ENCODE peak calls at places on chromosomes 6 and 20, in seven cellular contexts. One of them, this sample, is unnamed.

GRCh38 chr6:11427091-11427739 is 110.3 kb upstream of the TMEM170B start:
- DNase-seq in kidney: no peak
- DNase-seq in brain microvascular endothelial cell: no peak
- DNase-seq in AG04450: no peak
- DNase-seq in heart left ventricle: no peak
- DNase-seq in dorsolateral prefrontal cortex: no peak
- DNase-seq in GM12865: no peak
- DNase-seq in this sample: no peak

GRCh38 chr20:7851031-7851490 is 89.2 kb downstream of the HAO1 start:
- DNase-seq in kidney: no peak
- DNase-seq in brain microvascular endothelial cell: no peak
- DNase-seq in AG04450: no peak
- DNase-seq in heart left ventricle: no peak
- DNase-seq in dorsolateral prefrontal cortex: no peak
- DNase-seq in GM12865: no peak
- DNase-seq in this sample: peak

GRCh38 chr20:33583154-33583553 is 79.0 kb upstream of the C20orf144 start:
- DNase-seq in kidney: no peak
- DNase-seq in brain microvascular endothelial cell: no peak
- DNase-seq in AG04450: no peak
- DNase-seq in heart left ventricle: no peak
- DNase-seq in dorsolateral prefrontal cortex: no peak
- DNase-seq in GM12865: no peak
- DNase-seq in this sample: no peak

GRCh38 chr20:10111144-10111771 is 76.5 kb downstream of the ANKEF1 start:
- DNase-seq in kidney: no peak
- DNase-seq in brain microvascular endothelial cell: no peak
- DNase-seq in AG04450: no peak
- DNase-seq in heart left ventricle: no peak
- DNase-seq in dorsolateral prefrontal cortex: no peak
- DNase-seq in GM12865: no peak
- DNase-seq in this sample: no peak

GRCh38 chr6:1494671-1495070 is 105.3 kb downstream of the FOXF2 start:
- DNase-seq in kidney: no peak
- DNase-seq in brain microvascular endothelial cell: no peak
- DNase-seq in AG04450: no peak
- DNase-seq in heart left ventricle: no peak
- DNase-seq in dorsolateral prefrontal cortex: no peak
- DNase-seq in GM12865: no peak
- DNase-seq in this sample: no peak

GRCh38 chr6:132198896-132199295 is 202.4 kb downstream of the MOXD1 start:
- DNase-seq in kidney: no peak
- DNase-seq in brain microvascular endothelial cell: peak
- DNase-seq in AG04450: peak
- DNase-seq in heart left ventricle: no peak
- DNase-seq in dorsolateral prefrontal cortex: no peak
- DNase-seq in GM12865: no peak
- DNase-seq in this sample: no peak

GRCh38 chr6:31575335-31575901 is at the start of gene TNF:
- DNase-seq in kidney: no peak
- DNase-seq in brain microvascular endothelial cell: no peak
- DNase-seq in AG04450: no peak
- DNase-seq in heart left ventricle: peak
- DNase-seq in dorsolateral prefrontal cortex: no peak
- DNase-seq in GM12865: peak
- DNase-seq in this sample: no peak

GRCh38 chr6:136076496-136076895 is 173.6 kb downstream of the MTFR2 start:
- DNase-seq in kidney: no peak
- DNase-seq in brain microvascular endothelial cell: no peak
- DNase-seq in AG04450: no peak
- DNase-seq in heart left ventricle: no peak
- DNase-seq in dorsolateral prefrontal cortex: no peak
- DNase-seq in GM12865: no peak
- DNase-seq in this sample: no peak

GRCh38 chr20:46808565-46808964 is 86.1 kb upstream of the EYA2 start:
- DNase-seq in kidney: no peak
- DNase-seq in brain microvascular endothelial cell: no peak
- DNase-seq in AG04450: no peak
- DNase-seq in heart left ventricle: no peak
- DNase-seq in dorsolateral prefrontal cortex: no peak
- DNase-seq in GM12865: no peak
- DNase-seq in this sample: no peak

GRCh38 chr6:64732888-64733287 is 974.1 kb downstream of the EYS start:
- DNase-seq in kidney: no peak
- DNase-seq in brain microvascular endothelial cell: no peak
- DNase-seq in AG04450: no peak
- DNase-seq in heart left ventricle: no peak
- DNase-seq in dorsolateral prefrontal cortex: no peak
- DNase-seq in GM12865: no peak
- DNase-seq in this sample: no peak

GRCh38 chr20:761418-762381 is 6.6 kb downstream of the SLC52A3 start:
- DNase-seq in kidney: no peak
- DNase-seq in brain microvascular endothelial cell: no peak
- DNase-seq in AG04450: no peak
- DNase-seq in heart left ventricle: no peak
- DNase-seq in dorsolateral prefrontal cortex: no peak
- DNase-seq in GM12865: no peak
- DNase-seq in this sample: no peak

GRCh38 chr6:44270526-44271405 is 516 bp downstream of the TMEM151B start:
- DNase-seq in kidney: no peak
- DNase-seq in brain microvascular endothelial cell: no peak
- DNase-seq in AG04450: no peak
- DNase-seq in heart left ventricle: no peak
- DNase-seq in dorsolateral prefrontal cortex: peak
- DNase-seq in GM12865: no peak
- DNase-seq in this sample: no peak

GRCh38 chr6:105835373-105835772 is 250.8 kb upstream of the PRDM1 start:
- DNase-seq in kidney: no peak
- DNase-seq in brain microvascular endothelial cell: peak
- DNase-seq in AG04450: no peak
- DNase-seq in heart left ventricle: no peak
- DNase-seq in dorsolateral prefrontal cortex: no peak
- DNase-seq in GM12865: peak
- DNase-seq in this sample: no peak

GRCh38 chr6:93992976-93993375 is 573.6 kb upstream of the EPHA7 start:
- DNase-seq in kidney: no peak
- DNase-seq in brain microvascular endothelial cell: peak
- DNase-seq in AG04450: no peak
- DNase-seq in heart left ventricle: no peak
- DNase-seq in dorsolateral prefrontal cortex: no peak
- DNase-seq in GM12865: no peak
- DNase-seq in this sample: no peak

GRCh38 chr6:111971866-111972532 is 81.9 kb upstream of the CCN6 start:
- DNase-seq in kidney: no peak
- DNase-seq in brain microvascular endothelial cell: no peak
- DNase-seq in AG04450: no peak
- DNase-seq in heart left ventricle: no peak
- DNase-seq in dorsolateral prefrontal cortex: no peak
- DNase-seq in GM12865: peak
- DNase-seq in this sample: no peak

DNA sequence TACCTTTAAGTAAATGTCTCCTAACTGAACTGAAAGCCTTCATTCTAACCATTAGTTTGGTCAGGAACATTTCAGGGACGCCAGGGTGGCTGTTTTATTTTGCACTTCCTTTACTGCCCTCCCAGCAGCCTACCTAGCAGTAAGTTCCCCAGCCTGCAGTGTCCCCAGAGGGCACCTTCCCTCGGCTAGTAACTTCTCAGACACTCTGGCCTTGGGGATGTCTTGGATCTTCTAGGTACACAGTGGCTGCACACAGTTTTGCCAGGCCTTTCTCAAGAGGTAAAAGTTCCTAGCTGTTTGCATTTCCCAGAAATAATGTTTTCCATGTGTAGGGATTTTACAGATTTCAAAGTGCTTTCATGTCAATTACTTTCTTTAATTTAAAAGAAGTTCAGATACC is 378 bp upstream of the LAMA2 start:
- DNase-seq in kidney: no peak
- DNase-seq in brain microvascular endothelial cell: no peak
- DNase-seq in AG04450: no peak
- DNase-seq in heart left ventricle: no peak
- DNase-seq in dorsolateral prefrontal cortex: no peak
- DNase-seq in GM12865: no peak
- DNase-seq in this sample: no peak
- H3K4me3 ChIP-seq in kidney: no peak
- H3K4me3 ChIP-seq in brain microvascular endothelial cell: peak
- H3K4me3 ChIP-seq in AG04450: peak
- H3K4me3 ChIP-seq in heart left ventricle: peak
- H3K4me3 ChIP-seq in dorsolateral prefrontal cortex: peak
- H3K4me3 ChIP-seq in GM12865: no peak
- H3K4me3 ChIP-seq in this sample: peak

GRCh38 chr6:28863607-28864320 is 60.0 kb downstream of the TRIM27 start:
- DNase-seq in kidney: peak
- DNase-seq in brain microvascular endothelial cell: peak
- DNase-seq in AG04450: peak
- DNase-seq in heart left ventricle: peak
- DNase-seq in dorsolateral prefrontal cortex: peak
- DNase-seq in GM12865: peak
- DNase-seq in this sample: no peak
- TF ChIP-seq CTCF in kidney: no peak
- TF ChIP-seq CTCF in brain microvascular endothelial cell: no peak
- TF ChIP-seq CTCF in AG04450: no peak
- TF ChIP-seq CTCF in heart left ventricle: no peak
- TF ChIP-seq CTCF in dorsolateral prefrontal cortex: peak
- TF ChIP-seq CTCF in GM12865: no peak
- TF ChIP-seq CTCF in this sample: no peak

GRCh38 chr6:21200056-21200870 is 393.3 kb upstream of the SOX4 start:
- DNase-seq in kidney: no peak
- DNase-seq in brain microvascular endothelial cell: no peak
- DNase-seq in AG04450: no peak
- DNase-seq in heart left ventricle: no peak
- DNase-seq in dorsolateral prefrontal cortex: no peak
- DNase-seq in GM12865: peak
- DNase-seq in this sample: no peak

GRCh38 chr6:21199246-21199645 is 394.3 kb upstream of the SOX4 start:
- DNase-seq in kidney: no peak
- DNase-seq in brain microvascular endothelial cell: no peak
- DNase-seq in AG04450: no peak
- DNase-seq in heart left ventricle: no peak
- DNase-seq in dorsolateral prefrontal cortex: no peak
- DNase-seq in GM12865: no peak
- DNase-seq in this sample: no peak

GRCh38 chr6:21198032-21198640 is 395.4 kb upstream of the SOX4 start:
- DNase-seq in kidney: no peak
- DNase-seq in brain microvascular endothelial cell: no peak
- DNase-seq in AG04450: no peak
- DNase-seq in heart left ventricle: no peak
- DNase-seq in dorsolateral prefrontal cortex: no peak
- DNase-seq in GM12865: peak
- DNase-seq in this sample: no peak

GRCh38 chr6:21201673-21202430 is 391.7 kb upstream of the SOX4 start:
- DNase-seq in kidney: no peak
- DNase-seq in brain microvascular endothelial cell: no peak
- DNase-seq in AG04450: no peak
- DNase-seq in heart left ventricle: no peak
- DNase-seq in dorsolateral prefrontal cortex: no peak
- DNase-seq in GM12865: no peak
- DNase-seq in this sample: no peak

DNA sequence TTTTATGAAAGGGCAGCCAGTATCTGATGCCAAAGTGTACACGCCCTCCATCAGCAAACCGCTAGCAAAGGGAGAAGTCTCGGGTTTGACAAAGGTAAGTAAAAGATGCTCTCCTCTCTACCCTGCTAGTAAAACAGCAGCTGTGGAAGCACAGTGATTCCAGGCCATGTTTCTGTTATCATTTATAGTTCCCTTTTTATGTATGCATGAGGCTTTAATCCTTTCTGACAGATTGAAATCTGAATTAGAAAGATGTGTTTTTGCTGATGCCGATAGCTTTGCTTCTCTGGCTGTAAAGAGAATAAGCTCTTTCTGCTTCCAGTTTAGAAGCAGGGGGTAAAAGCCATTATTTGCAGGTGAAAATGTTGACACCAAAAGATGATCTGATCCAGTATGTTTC is 392.4 kb upstream of the SOX4 start:
- DNase-seq in kidney: no peak
- DNase-seq in brain microvascular endothelial cell: no peak
- DNase-seq in AG04450: no peak
- DNase-seq in heart left ventricle: no peak
- DNase-seq in dorsolateral prefrontal cortex: no peak
- DNase-seq in GM12865: no peak
- DNase-seq in this sample: no peak
- H3K4me3 ChIP-seq in kidney: no peak
- H3K4me3 ChIP-seq in brain microvascular endothelial cell: no peak
- H3K4me3 ChIP-seq in AG04450: no peak
- H3K4me3 ChIP-seq in heart left ventricle: no peak
- H3K4me3 ChIP-seq in dorsolateral prefrontal cortex: no peak
- H3K4me3 ChIP-seq in GM12865: no peak
- H3K4me3 ChIP-seq in this sample: no peak

DNA sequence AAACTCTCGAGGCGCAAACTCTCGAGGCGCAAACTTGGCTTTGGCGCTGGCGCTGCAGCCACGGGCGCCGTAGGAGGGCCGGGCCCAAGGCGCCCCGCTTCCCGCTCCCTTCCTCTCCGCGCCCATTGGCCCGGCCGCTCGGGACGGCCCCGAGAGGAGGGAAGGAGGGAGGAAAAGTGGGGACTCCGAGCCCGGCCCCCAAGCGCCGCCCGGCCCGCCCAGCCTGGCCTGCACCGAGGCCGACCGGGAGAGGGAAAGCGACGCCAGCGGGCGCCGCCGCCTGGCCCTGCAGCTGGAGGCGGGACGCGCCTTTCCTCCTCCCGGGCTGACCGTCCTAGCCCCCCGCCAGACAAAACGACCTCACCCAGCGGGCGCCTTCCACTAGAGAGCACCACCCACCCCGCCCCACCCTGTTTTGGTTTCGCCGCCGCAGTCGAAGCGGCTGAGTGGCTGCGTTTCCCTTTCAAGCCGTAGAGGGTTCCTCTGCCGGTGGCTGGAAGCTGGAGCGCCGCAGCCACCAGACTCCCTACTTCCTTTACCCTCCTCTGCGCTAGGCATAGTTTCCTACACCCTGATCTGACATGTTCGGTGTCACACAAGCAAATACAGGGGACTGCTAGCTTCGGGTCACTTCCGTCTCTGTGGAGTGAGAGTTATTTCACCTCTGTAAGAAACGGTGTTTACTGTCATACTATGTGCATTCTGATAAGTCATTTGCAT is at the start of gene MBOAT1:
- DNase-seq in kidney: peak
- DNase-seq in brain microvascular endothelial cell: peak
- DNase-seq in AG04450: peak
- DNase-seq in heart left ventricle: peak
- DNase-seq in dorsolateral prefrontal cortex: peak
- DNase-seq in GM12865: peak
- DNase-seq in this sample: no peak
- TF ChIP-seq CTCF in kidney: no peak
- TF ChIP-seq CTCF in brain microvascular endothelial cell: no peak
- TF ChIP-seq CTCF in AG04450: peak
- TF ChIP-seq CTCF in heart left ventricle: no peak
- TF ChIP-seq CTCF in dorsolateral prefrontal cortex: peak
- TF ChIP-seq CTCF in GM12865: peak
- TF ChIP-seq CTCF in this sample: no peak

DNA sequence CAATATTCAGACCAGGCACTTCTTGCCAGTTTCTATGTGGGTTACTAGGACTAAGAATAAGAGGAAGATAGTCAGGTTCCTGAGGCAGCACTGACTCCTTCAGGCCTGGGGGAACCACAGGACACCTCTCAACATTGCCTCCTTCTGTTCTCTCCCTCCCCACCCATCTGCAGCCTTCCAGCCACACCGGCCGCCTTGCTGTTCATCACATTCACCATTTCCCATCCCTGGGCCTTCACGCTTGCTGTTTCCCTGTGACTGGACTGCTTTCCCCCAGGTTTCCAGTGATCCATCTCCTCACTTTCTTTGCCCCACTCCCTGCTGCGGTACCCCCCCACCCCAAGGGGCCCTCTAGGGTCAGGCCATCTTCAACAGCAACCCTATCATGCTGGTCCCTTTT is 69.2 kb upstream of the SIRPA start:
- DNase-seq in kidney: no peak
- DNase-seq in brain microvascular endothelial cell: no peak
- DNase-seq in AG04450: no peak
- DNase-seq in heart left ventricle: no peak
- DNase-seq in dorsolateral prefrontal cortex: no peak
- DNase-seq in GM12865: no peak
- DNase-seq in this sample: no peak
- H3K4me3 ChIP-seq in kidney: no peak
- H3K4me3 ChIP-seq in brain microvascular endothelial cell: no peak
- H3K4me3 ChIP-seq in AG04450: no peak
- H3K4me3 ChIP-seq in heart left ventricle: no peak
- H3K4me3 ChIP-seq in dorsolateral prefrontal cortex: no peak
- H3K4me3 ChIP-seq in GM12865: no peak
- H3K4me3 ChIP-seq in this sample: no peak

This sample was measured in epithelial cell of proximal tubule.